ENCODE peak calls at places on chromosomes 1 and 21, in five cellular contexts. O, F, J, G and U are unnamed samples. For H3K36me3, the result is how much of the 10 kb centered on the place peaks cover.

GRCh38 chr1:47378147-47378546 is 37.9 kb upstream of the FOXE3 start:
- DNase-seq in O (no peak), J (no peak), F (no peak), G (no peak), U (no peak)

GRCh38 chr1:228162286-228163003 is 3.2 kb upstream of the IBA57 start:
- DNase-seq in J (peak), G (no peak), F (no peak), O (no peak), U (no peak)

GRCh38 chr1:214540324-214540723 is 11.1 kb downstream of the PTPN14 start:
- DNase-seq in O (no peak), J (no peak), G (no peak), F (no peak), U (no peak)

GRCh38 chr1:184843732-184844495 is 89.3 kb upstream of the EDEM3 start:
- DNase-seq in J (no peak), F (peak), O (no peak), G (no peak), U (no peak)

GRCh38 chr1:172143384-172144025 is 277.0 kb upstream of the C1orf105 start:
- DNase-seq in J (no peak), O (peak), F (no peak), G (no peak), U (no peak)

GRCh38 chr1:86706018-86706417 is 1.6 kb downstream of the SH3GLB1 start:
- DNase-seq in O (no peak), G (no peak), J (no peak), F (no peak), U (no peak)

GRCh38 chr1:59020151-59020997 is 236.5 kb upstream of the JUN start:
- DNase-seq in G (no peak), J (peak), O (peak), F (peak), U (peak)

GRCh38 chr1:980602-981395 is 1.1 kb downstream of the PERM1 start:
- DNase-seq in O (no peak), J (peak), F (no peak), G (no peak), U (no peak)

GRCh38 chr1:226660410-226661182 is 78.5 kb downstream of the ITPKB start:
- DNase-seq in O (no peak), J (peak), F (no peak), G (no peak), U (no peak)

GRCh38 chr21:22019766-22020165 is 1021.6 kb downstream of the NCAM2 start:
- DNase-seq in F (no peak), O (no peak), J (no peak), G (no peak), U (no peak)

GRCh38 chr21:43988506-43989230 is 23.4 kb upstream of the TRAPPC10 start:
- DNase-seq in J (no peak), O (no peak), G (no peak), F (no peak), U (no peak)

GRCh38 chr1:20078166-20078565 is 8.2 kb downstream of the PLA2G5 start:
- DNase-seq in G (no peak), O (no peak), F (no peak), J (no peak), U (no peak)

GRCh38 chr1:67514299-67514698 is 84.1 kb upstream of the SERBP1 start:
- DNase-seq in O (no peak), F (no peak), J (no peak), G (no peak), U (no peak)

GRCh38 chr1:234090212-234091064 is 186.0 kb downstream of the SLC35F3 start:
- DNase-seq in O (no peak), J (no peak), G (no peak), F (no peak), U (no peak)

DNA sequence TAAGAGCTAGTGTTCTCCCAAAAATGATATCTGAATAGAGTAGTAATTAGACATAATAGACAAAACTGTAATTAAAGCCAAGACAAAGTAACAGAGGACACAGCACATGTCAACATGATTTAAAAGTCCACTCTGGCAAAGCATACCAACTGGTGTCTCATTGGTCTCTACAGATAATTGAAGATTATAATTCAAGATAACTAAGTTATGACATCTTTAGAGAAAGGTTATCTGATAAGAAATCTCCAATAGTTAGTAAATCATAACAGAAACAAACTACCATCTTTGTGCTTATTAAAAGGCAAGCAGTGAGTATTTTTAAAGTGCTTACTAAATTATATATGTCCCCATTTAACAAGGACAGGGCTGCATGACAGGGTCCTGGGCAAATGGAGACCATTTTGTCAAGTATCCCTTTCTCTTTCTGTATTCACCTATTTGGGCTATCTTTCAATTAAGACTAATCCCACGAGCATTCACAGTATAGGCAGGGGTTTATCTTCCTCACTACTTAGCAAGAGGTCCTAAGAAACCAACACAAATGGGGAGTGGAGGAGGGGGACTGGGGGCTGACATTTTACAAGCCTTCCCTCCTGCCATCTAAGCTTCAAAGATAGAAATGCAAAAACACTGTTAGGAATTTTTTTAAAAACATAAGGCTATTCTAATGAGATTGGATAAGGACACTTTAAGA is 25.9 kb downstream of the PTP4A2 start:
- DNase-seq in G (no peak), F (no peak), J (no peak), O (no peak), U (no peak)
- H3K36me3 ChIP-seq in G (under half), F (half or more), J (half or more), O (half or more), U (under half)

GRCh38 chr1:32652244-32652962 is 1.4 kb downstream of the RBBP4 start:
- DNase-seq in F (no peak), G (no peak), O (no peak), J (no peak), U (no peak)

GRCh38 chr1:32650157-32650751 is at the start of gene ZBTB8OS:
- DNase-seq in F (peak), O (peak), G (peak), J (peak), U (peak)

GRCh38 chr1:32647308-32648134 is 2.8 kb downstream of the ZBTB8OS start:
- DNase-seq in O (no peak), J (no peak), F (no peak), G (no peak), U (no peak)

GRCh38 chr1:32651461-32652073 is 559 bp downstream of the RBBP4 start:
- DNase-seq in G (no peak), F (no peak), J (no peak), O (no peak), U (peak)

DNA sequence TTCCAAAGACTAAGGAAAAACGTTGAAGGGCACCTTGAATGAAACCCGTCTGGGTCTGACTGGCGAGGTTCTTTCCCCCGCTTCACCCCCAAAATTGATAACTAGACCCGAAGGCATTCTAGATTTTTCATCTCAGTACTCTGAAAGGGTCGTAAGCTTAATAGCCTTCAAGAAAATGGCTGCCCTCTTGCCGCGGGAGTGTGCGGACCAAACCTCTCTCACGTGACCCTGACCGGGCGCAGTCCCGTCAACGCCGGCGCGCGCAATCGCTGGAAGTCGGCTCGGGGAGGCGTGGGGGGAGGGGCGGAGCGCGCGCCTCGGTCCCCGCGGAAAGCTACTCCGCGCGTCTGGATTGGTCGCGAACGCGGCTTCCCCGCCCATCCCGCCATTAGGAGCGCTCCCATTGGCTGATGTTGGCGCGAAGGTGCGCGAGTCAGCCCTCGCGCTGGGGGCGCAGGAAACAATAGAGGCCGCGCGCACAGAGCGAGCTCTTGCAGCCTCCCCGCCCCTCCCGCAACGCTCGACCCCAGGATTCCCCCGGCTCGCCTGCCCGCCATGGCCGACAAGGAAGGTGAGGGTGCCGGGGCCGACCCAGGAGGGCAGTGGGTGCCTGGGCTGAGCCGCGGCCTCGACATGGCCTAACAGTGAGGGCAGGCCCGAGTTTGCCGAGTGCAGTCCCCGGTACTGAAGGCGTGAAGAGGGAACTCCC is at the start of gene RBBP4:
- DNase-seq in J (peak), F (peak), O (peak), G (peak), U (peak)
- H3K4me3 ChIP-seq in J (peak), F (peak), O (peak), G (peak), U (peak)

GRCh38 chr1:103254691-103255090 is 146.4 kb upstream of the COL11A1 start:
- DNase-seq in J (no peak), G (no peak), F (no peak), O (no peak), U (no peak)

GRCh38 chr1:103248417-103249102 is 140.2 kb upstream of the COL11A1 start:
- DNase-seq in G (no peak), J (no peak), F (no peak), O (no peak), U (no peak)

GRCh38 chr1:103247517-103247916 is 139.2 kb upstream of the COL11A1 start:
- DNase-seq in O (no peak), J (no peak), F (no peak), G (no peak), U (no peak)

DNA sequence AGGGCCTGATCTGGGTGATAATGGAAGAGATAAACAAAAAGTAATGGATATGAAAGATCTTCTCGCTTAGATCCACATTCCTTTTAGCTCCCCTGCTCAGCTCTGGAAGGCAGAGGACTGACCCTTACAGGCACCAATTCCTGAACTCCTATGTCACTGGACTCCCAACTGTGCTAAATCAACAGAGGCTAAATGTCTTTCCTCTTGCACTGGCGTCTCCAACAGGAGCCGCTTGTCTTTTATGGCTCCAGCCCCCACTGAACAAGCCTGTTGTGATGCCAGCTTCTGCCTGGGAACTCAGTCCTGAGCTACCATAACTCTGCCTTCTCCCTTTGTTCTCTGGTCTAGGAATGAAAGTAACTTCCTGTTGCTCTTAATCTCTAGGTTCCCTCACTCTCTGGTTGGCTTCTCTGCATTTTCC is 142.1 kb upstream of the COL11A1 start:
- DNase-seq in O (peak), J (no peak), F (no peak), G (no peak), U (no peak)
- TF ChIP-seq CTCF in O (no peak), J (no peak), F (no peak), G (no peak), U (no peak)

GRCh38 chr1:99507906-99508732 is 137.8 kb upstream of the PALMD start:
- DNase-seq in G (no peak), F (peak), O (no peak), J (peak), U (no peak)
- H3K36me3 ChIP-seq in G (under half), F (under half), O (under half), J (under half), U (under half)

GRCh38 chr1:12387641-12388040 is 157.8 kb downstream of the VPS13D start:
- DNase-seq in O (no peak), F (no peak), G (no peak), J (no peak), U (no peak)
- H3K4me3 ChIP-seq in O (no peak), F (no peak), G (no peak), J (no peak), U (no peak)

GRCh38 chr1:156337888-156338179 is 258 bp downstream of the CCT3 start:
- DNase-seq in O (no peak), G (no peak), J (no peak), F (no peak), U (no peak)
- TF ChIP-seq CTCF in O (peak), G (no peak), J (peak), F (no peak), U (no peak)

GRCh38 chr1:12333036-12333785 is 103.4 kb downstream of the VPS13D start:
- DNase-seq in O (no peak), G (no peak), F (no peak), J (no peak), U (no peak)
- H3K36me3 ChIP-seq in O (under half), G (under half), F (half or more), J (half or more), U (under half)

DNA sequence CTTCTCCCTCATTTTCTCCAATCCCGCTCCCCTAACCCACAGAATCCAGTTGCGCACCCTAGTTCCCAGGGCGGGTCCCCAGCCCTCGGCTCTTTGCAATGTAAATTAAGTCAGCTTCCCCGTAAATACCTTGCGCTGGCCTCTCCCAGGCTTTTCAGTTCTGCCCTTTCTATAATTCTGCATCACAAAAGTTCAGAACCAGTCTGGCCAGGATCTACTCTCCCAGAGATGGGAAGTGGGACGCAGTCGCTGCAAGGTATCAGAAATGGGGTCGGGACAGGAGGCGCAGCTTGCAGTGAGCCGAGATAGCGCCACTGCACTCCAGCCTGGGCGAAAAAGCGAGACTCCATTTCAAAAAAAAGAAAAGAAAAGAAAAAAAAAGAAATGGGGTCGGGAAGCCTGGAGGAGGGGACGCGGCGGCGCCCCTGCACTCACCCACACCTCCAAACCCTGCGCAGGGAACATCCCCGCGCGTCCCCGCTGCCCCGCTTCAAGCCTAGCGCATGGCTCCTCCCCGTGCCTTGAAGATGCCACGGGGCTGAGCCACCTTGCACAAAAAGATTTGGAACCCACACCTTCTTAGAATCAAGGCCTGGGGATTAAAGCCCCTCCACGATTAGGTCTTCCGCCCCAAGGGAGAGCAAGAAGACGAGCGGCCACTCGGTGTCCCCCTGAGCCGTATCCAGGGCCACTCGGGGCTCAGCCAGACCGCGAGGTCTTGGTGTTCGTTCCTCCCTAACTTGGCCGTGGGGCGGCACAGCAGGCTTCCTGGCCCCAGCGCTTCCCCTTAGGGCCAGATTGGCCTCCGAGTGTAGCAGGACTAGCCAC is 27.2 kb upstream of the ITLN2 start:
- DNase-seq in F (no peak), G (no peak), J (peak), O (no peak), U (no peak)
- H3K4me3 ChIP-seq in F (no peak), G (no peak), J (peak), O (peak), U (no peak)

GRCh38 chr21:42255825-42256224 is 36.9 kb downstream of the ABCG1 start:
- DNase-seq in F (no peak), G (no peak), O (no peak), J (no peak), U (no peak)
- TF ChIP-seq CTCF in F (peak), G (peak), O (no peak), J (no peak), U (no peak)